ENCODE peak calls at places on chromosomes 12 and 14, in nine cellular contexts. One of them, this sample, is unnamed.

GRCh38 chr12:109715310-109716091 is 1.9 kb downstream of the FAM222A start:
- DNase-seq in endothelial cell of umbilical vein: no peak
- DNase-seq in non-pigmented ciliary epithelial cell: no peak
- DNase-seq in K562: peak
- DNase-seq in AG08395: no peak
- DNase-seq in AG09319: no peak
- DNase-seq in NCI-H345: peak
- DNase-seq in mesenchymal stem cell: no peak
- DNase-seq in Peyer's patch: peak
- DNase-seq in this sample: peak

GRCh38 chr14:76811561-76811960 is 1.1 kb downstream of the ANGEL1 start:
- DNase-seq in endothelial cell of umbilical vein: peak
- DNase-seq in non-pigmented ciliary epithelial cell: no peak
- DNase-seq in K562: no peak
- DNase-seq in AG08395: no peak
- DNase-seq in AG09319: no peak
- DNase-seq in NCI-H345: no peak
- DNase-seq in mesenchymal stem cell: peak
- DNase-seq in Peyer's patch: no peak
- DNase-seq in this sample: no peak

GRCh38 chr14:102693006-102693755 is 84.1 kb upstream of the TRAF3 start:
- DNase-seq in endothelial cell of umbilical vein: no peak
- DNase-seq in non-pigmented ciliary epithelial cell: no peak
- DNase-seq in K562: no peak
- DNase-seq in AG08395: no peak
- DNase-seq in AG09319: no peak
- DNase-seq in NCI-H345: peak
- DNase-seq in mesenchymal stem cell: no peak
- DNase-seq in Peyer's patch: no peak
- DNase-seq in this sample: peak

GRCh38 chr12:65074932-65075331 is 46.2 kb downstream of the WIF1 start:
- DNase-seq in endothelial cell of umbilical vein: no peak
- DNase-seq in non-pigmented ciliary epithelial cell: no peak
- DNase-seq in K562: no peak
- DNase-seq in AG08395: no peak
- DNase-seq in AG09319: no peak
- DNase-seq in NCI-H345: no peak
- DNase-seq in mesenchymal stem cell: no peak
- DNase-seq in Peyer's patch: no peak
- DNase-seq in this sample: no peak

GRCh38 chr14:25132094-25132493 is 82.1 kb upstream of the STXBP6 start:
- DNase-seq in endothelial cell of umbilical vein: no peak
- DNase-seq in non-pigmented ciliary epithelial cell: no peak
- DNase-seq in K562: no peak
- DNase-seq in AG08395: no peak
- DNase-seq in AG09319: no peak
- DNase-seq in NCI-H345: no peak
- DNase-seq in mesenchymal stem cell: no peak
- DNase-seq in Peyer's patch: no peak
- DNase-seq in this sample: no peak

GRCh38 chr12:57896139-57896436 is 45.3 kb upstream of the ATP23 start:
- DNase-seq in endothelial cell of umbilical vein: no peak
- DNase-seq in non-pigmented ciliary epithelial cell: no peak
- DNase-seq in K562: no peak
- DNase-seq in AG08395: no peak
- DNase-seq in AG09319: no peak
- DNase-seq in NCI-H345: peak
- DNase-seq in mesenchymal stem cell: peak
- DNase-seq in Peyer's patch: no peak
- DNase-seq in this sample: peak

GRCh38 chr14:74599201-74599809 is 12.7 kb downstream of the LTBP2 start:
- DNase-seq in endothelial cell of umbilical vein: peak
- DNase-seq in non-pigmented ciliary epithelial cell: no peak
- DNase-seq in K562: no peak
- DNase-seq in AG08395: no peak
- DNase-seq in AG09319: no peak
- DNase-seq in NCI-H345: no peak
- DNase-seq in mesenchymal stem cell: peak
- DNase-seq in Peyer's patch: no peak
- DNase-seq in this sample: no peak

GRCh38 chr14:39731912-39732311 is 299.7 kb upstream of the FBXO33 start:
- DNase-seq in endothelial cell of umbilical vein: no peak
- DNase-seq in non-pigmented ciliary epithelial cell: no peak
- DNase-seq in K562: no peak
- DNase-seq in AG08395: no peak
- DNase-seq in AG09319: no peak
- DNase-seq in NCI-H345: no peak
- DNase-seq in mesenchymal stem cell: no peak
- DNase-seq in Peyer's patch: no peak
- DNase-seq in this sample: no peak

GRCh38 chr12:52495385-52495784 is 2.3 kb upstream of the KRT6A start:
- DNase-seq in endothelial cell of umbilical vein: no peak
- DNase-seq in non-pigmented ciliary epithelial cell: no peak
- DNase-seq in K562: peak
- DNase-seq in AG08395: no peak
- DNase-seq in AG09319: no peak
- DNase-seq in NCI-H345: peak
- DNase-seq in mesenchymal stem cell: no peak
- DNase-seq in Peyer's patch: no peak
- DNase-seq in this sample: peak

GRCh38 chr12:124152733-124153132 is 142.2 kb upstream of the RFLNA start:
- DNase-seq in endothelial cell of umbilical vein: no peak
- DNase-seq in non-pigmented ciliary epithelial cell: no peak
- DNase-seq in K562: no peak
- DNase-seq in AG08395: peak
- DNase-seq in AG09319: no peak
- DNase-seq in NCI-H345: no peak
- DNase-seq in mesenchymal stem cell: no peak
- DNase-seq in Peyer's patch: no peak
- DNase-seq in this sample: no peak

GRCh38 chr12:59403259-59403932 is 192.4 kb upstream of the SLC16A7 start:
- DNase-seq in endothelial cell of umbilical vein: peak
- DNase-seq in non-pigmented ciliary epithelial cell: peak
- DNase-seq in K562: peak
- DNase-seq in AG08395: peak
- DNase-seq in AG09319: peak
- DNase-seq in NCI-H345: peak
- DNase-seq in mesenchymal stem cell: peak
- DNase-seq in Peyer's patch: peak
- DNase-seq in this sample: peak